ENCODE peak calls at places on chromosomes 4 and X, in eight cellular contexts. B is HCT116; T is astrocyte; N is upper lobe of right lung; L is stomach; K is CD4-positive, alpha-beta memory T cell; M is heart right ventricle; W is pancreas. G is an unnamed sample. For H3K4me1 and H3K36me3, the result is how much of the 10 kb centered on the place peaks cover.

GRCh38 chr4:136355970-136356369 is 1176.3 kb downstream of the PCDH18 start:
- DNase-seq in B (no peak), T (no peak), N (no peak), L (no peak), K (no peak), M (no peak), W (no peak), G (no peak)

GRCh38 chrX:142089193-142089592 is 115.9 kb downstream of the MAGEC2 start:
- DNase-seq in B (no peak), T (peak), N (no peak), L (no peak), K (no peak), M (no peak), W (no peak), G (no peak)

GRCh38 chrX:34813618-34814017 is 129.0 kb upstream of the FAM47B start:
- DNase-seq in B (no peak), T (peak), N (no peak), L (no peak), K (no peak), M (no peak), W (no peak), G (no peak)

GRCh38 chrX:144586756-144587155 is 660.5 kb upstream of the SPANXN1 start:
- DNase-seq in B (no peak), T (no peak), N (no peak), L (no peak), K (no peak), M (no peak), W (no peak), G (no peak)

GRCh38 chrX:37993857-37994619 is 12.3 kb upstream of the SYTL5 start:
- DNase-seq in B (peak), T (peak), N (peak), L (peak), K (peak), M (no peak), W (no peak), G (peak)

GRCh38 chr4:102608190-102608589 is 107.0 kb downstream of the NFKB1 start:
- DNase-seq in B (no peak), T (peak), N (no peak), L (no peak), K (no peak), M (no peak), W (no peak), G (no peak)

GRCh38 chr4:11011249-11011648 is 326.7 kb upstream of the CLNK start:
- DNase-seq in B (no peak), T (no peak), N (no peak), L (no peak), K (no peak), M (no peak), W (no peak), G (no peak)

GRCh38 chr4:70544279-70544870 is 26.0 kb downstream of the AMTN start:
- DNase-seq in B (peak), T (no peak), N (no peak), L (no peak), K (no peak), M (no peak), W (no peak), G (peak)

GRCh38 chr4:182729527-182729926 is 187.7 kb downstream of the DCTD start:
- DNase-seq in B (no peak), T (no peak), N (no peak), L (no peak), K (no peak), M (no peak), W (no peak), G (no peak)

GRCh38 chr4:169030575-169030982 is 20.5 kb upstream of the CBR4 start:
- DNase-seq in B (peak), T (peak), N (no peak), L (no peak), K (no peak), M (no peak), W (no peak), G (no peak)

GRCh38 chr4:10007436-10007740 is 13.9 kb downstream of the SLC2A9 start:
- DNase-seq in B (no peak), T (no peak), N (no peak), L (no peak), K (no peak), M (no peak), W (no peak), G (no peak)

GRCh38 chrX:106302304-106302703 is 134.2 kb downstream of the PWWP3B start:
- DNase-seq in B (peak), T (peak), N (no peak), L (no peak), K (no peak), M (no peak), W (no peak), G (no peak)

GRCh38 chrX:15451913-15452312 is 41.2 kb downstream of the PIR start:
- DNase-seq in B (no peak), T (peak), N (no peak), L (no peak), K (no peak), M (no peak), W (no peak), G (no peak)

GRCh38 chr4:16056681-16057400 is 27.0 kb downstream of the PROM1 start:
- DNase-seq in B (no peak), T (no peak), N (no peak), L (no peak), K (no peak), M (no peak), W (no peak), G (no peak)

GRCh38 chr4:93031431-93032098 is 727.8 kb downstream of the GRID2 start:
- DNase-seq in B (no peak), T (peak), N (no peak), L (no peak), K (no peak), M (no peak), W (no peak), G (no peak)

DNA sequence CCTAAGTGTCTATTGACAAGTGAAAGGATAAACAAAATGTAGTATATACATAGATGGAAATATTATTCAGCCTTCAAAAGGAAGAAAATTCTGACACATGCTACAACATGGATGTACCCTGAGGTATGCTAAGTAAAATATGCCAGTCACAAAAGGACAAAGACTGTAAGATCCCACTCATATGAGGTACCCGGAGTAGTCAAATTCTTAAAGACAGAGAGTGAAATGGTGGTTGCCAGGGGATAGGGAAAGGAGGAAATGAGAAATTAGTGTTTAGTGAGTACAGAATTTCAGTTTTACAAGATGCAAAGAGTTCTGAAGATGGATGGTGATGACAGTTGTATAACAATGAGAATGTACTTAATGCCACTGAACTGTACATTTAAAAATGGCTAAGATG is 102.3 kb upstream of the NAP1L5 start:
- DNase-seq in B (no peak), T (no peak), N (no peak), L (no peak), K (no peak), M (no peak), W (no peak), G (no peak)
- H3K4me1 ChIP-seq in B (under half), T (under half), N (under half), L (under half), K (under half), M (under half), W (under half), G (under half)

DNA sequence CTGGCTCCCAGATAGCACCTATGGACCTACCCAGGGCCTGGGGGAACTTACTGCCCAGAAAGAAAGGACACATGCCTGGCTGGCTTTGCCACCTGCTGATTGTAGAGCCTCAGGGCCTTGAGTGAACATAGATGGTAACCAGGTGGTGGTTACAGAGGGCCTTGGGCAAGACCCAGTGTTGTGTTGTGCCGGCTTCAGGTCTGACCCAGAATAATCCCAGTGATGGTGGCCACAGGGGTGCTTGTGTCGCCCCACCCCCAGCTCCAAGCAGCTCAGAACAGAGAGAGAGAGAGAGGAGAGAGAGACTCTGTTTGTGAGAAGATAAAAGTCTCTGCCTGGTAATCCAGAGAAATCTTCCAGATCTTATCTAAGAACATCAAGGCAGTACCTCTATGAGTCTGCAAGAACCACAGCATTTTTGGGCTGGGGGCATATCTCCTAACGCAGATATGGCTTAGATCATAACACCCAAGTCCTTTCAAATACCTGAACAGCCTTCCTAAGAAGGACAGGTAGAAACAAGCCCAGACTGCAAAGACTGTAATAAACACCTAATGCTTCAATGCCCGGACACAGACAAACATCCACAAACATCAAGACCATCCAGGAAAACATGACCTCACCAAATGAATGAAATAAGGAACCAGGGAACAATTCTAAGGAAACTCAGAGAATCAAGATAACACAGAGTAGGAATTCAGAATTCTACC is 16.3 kb upstream of the RP2 start:
- DNase-seq in B (no peak), T (no peak), N (no peak), L (no peak), K (no peak), M (no peak), W (no peak), G (no peak)
- H3K27ac ChIP-seq in B (no peak), T (no peak), N (no peak), L (no peak), K (no peak), M (no peak), W (no peak), G (no peak)

GRCh38 chrX:1427756-1428155 is 25.0 kb downstream of the ASMTL start:
- DNase-seq in B (no peak), T (no peak), N (peak), L (no peak), K (no peak), M (no peak), W (peak), G (no peak)
- H3K36me3 ChIP-seq in B (under half), T (under half), N (under half), L (under half), K (under half), M (under half), W (under half), G (under half)

DNA sequence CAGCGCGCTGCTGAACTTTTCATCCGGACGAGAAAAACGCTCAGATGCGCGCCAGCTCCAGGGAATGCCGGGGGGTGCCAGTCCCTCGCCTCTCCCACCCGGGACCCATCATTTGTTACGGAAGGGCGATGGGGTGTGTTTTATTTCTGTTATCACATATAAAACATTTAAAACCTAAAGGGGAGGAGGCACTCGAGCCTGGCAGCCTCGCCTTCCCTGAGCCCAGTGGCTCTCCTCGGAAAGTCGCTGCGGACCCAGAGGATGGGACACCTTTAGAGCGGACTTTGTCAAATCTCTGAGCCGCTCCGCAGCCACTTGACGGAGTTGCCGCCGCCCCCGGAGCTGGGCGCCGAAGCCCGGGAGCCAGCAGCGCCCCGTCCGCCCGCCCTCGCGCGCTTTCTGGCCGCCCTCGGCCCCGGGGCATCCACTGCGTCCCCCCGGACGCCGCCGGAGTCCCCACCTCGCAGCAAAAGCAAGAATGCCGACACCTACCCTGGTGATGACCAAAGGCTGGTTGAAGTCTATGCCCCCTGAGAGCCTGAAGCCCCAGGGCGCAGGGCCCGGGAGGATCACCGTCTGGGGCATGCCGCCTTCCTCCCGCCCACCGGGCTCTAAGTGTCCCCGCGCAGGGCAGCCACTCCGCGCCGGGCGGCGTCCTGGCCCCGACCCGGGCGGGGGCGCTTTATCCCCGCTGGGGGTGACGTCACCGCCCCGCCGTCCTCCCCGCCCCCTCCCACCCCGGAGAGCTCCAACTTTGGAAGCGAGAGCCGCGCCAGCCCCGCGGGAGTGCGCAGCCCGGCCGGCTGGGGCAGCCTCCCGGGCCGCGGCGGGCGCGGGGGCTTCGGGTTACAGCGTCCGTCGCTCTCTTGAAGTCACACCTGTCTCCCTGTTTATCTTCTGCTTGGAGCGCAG is at the start of gene PDLIM3:
- DNase-seq in B (peak), T (peak), N (peak), L (peak), K (no peak), M (peak), W (peak), G (peak)
- H3K4me1 ChIP-seq in B (under half), T (under half), N (under half), L (under half), K (under half), M (under half), W (under half), G (under half)

DNA sequence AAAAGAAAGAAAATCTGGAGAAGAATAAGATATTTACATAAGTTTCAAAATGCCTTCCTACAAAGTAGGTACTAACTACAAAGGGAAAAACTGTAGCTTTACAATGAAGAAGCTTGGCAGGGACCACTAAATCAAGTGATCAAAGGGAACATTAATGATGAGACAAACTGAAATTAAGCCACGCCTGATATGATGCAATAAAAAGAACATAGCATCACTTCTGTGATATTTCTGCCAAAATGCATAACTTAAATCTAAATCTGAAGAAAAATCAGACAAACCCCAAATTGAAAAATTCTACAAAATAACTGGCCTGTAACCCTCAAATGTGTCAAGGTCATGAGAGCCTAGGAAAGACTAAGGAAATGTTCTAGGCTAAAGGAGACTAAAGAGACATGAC is 8.9 kb upstream of the DCLK2 start:
- DNase-seq in B (no peak), T (no peak), N (no peak), L (no peak), K (no peak), M (no peak), W (no peak), G (no peak)
- H3K27ac ChIP-seq in B (no peak), T (no peak), N (no peak), L (no peak), K (no peak), M (no peak), W (no peak), G (no peak)

GRCh38 chr4:147312376-147313046 is 168.4 kb upstream of the EDNRA start:
- DNase-seq in B (no peak), T (peak), N (no peak), L (no peak), K (no peak), M (no peak), W (no peak), G (no peak)
- H3K36me3 ChIP-seq in B (under half), T (under half), N (under half), L (under half), K (under half), M (under half), W (under half), G (under half)

DNA sequence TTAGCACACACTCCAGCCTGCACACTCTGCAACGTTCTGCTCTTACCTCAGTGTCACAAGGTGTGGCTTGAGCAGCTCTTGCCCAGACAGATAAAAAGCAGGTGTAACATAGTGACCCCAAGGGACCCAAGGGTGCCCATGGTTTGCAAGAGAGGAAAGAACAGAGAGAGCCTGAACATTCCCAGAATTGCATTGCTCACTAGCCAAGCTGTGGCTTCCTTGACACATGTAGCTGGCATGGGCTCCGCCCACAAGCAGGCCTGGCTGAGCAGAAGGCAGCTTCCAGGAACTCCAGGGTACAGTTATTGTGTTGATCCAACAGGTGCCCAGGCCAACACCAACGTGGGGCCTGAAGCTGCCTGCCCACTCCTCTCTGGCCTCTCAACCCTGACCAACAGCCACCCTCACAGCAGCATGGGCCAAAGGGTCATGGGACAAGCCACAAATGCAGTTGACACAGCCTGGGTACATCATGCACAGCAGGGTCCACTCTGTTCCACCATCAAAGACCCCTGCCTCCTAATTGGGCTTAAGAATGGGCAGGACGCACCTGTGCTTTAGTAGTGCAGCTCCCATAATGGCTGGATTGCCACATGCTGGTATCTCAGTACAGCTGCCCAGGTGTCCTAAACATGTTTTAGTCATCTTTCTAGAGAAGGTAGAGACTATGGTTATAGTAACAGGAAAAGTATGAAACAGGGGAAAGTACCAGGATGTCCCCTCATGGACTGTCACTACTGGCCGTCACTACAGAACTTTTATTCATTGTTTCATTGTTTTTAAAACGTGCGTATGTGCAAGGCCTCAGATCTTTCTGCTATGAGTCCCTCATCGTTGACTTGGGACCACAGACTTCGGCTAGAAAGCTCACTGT is 73.7 kb upstream of the ACSL1 start:
- DNase-seq in B (no peak), T (no peak), N (peak), L (peak), K (no peak), M (no peak), W (no peak), G (no peak)
- H3K4me1 ChIP-seq in B (under half), T (under half), N (under half), L (under half), K (under half), M (under half), W (under half), G (under half)

GRCh38 chrX:119523664-119524184 is 41.5 kb downstream of the STEEP1 start:
- DNase-seq in B (no peak), T (no peak), N (no peak), L (no peak), K (no peak), M (no peak), W (no peak), G (no peak)

GRCh38 chrX:119529355-119530276 is 35.6 kb downstream of the STEEP1 start:
- DNase-seq in B (no peak), T (no peak), N (no peak), L (no peak), K (no peak), M (no peak), W (no peak), G (no peak)
- H3K27ac ChIP-seq in B (no peak), T (no peak), N (no peak), L (no peak), K (no peak), M (no peak), W (no peak), G (no peak)

DNA sequence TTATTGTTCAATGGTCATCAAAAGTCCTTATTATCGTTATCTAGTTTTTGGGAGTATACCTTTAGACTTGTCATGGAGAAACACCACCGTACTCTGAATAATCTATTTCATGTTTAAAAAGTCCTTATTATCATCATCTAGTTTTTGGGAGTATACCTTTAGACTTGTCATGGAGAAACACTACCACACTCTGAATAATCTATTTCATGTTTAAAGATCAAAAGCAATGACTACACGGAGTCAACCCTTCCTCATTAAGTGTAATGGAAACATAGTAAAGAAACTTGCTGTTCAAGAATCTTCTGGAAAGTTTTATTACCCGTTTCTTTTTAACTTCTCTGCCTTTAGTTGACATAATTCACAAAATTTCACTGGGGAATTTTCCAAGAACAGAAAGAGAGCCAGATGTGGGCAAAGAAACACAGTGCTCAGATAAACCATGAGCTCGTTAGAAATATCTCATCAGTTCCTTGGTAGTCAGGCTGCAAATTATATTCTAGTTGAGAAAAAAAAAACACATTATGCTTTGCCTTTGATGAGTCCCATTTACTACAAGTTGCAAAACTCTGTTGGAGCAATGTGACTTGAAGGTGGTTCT is 158.8 kb downstream of the AFAP1 start:
- DNase-seq in B (no peak), T (no peak), N (no peak), L (no peak), K (no peak), M (no peak), W (no peak), G (no peak)
- H3K36me3 ChIP-seq in B (under half), T (half or more), N (under half), L (half or more), K (under half), M (under half), W (under half), G (under half)

G was measured in iPS DF 6.9.